ENCODE peak calls at places on chromosomes 1 and 21, in four cellular contexts. One of them, this sample, is unnamed.

GRCh38 chr1:44808938-44809917 is 905 bp downstream of the BTBD19 start:
- DNase-seq in kidney epithelial cell: no peak
- DNase-seq in hepatocyte: peak; percentile 79
- DNase-seq in lower leg skin: peak; percentile 91
- DNase-seq in this sample: no peak

GRCh38 chr1:55993608-55994251 is 585.6 kb downstream of the PLPP3 start:
- DNase-seq in hepatocyte: no peak
- DNase-seq in kidney epithelial cell: no peak
- DNase-seq in lower leg skin: no peak
- DNase-seq in this sample: no peak

GRCh38 chr1:119631433-119632102 is 16.5 kb downstream of the ZNF697 start:
- DNase-seq in lower leg skin: peak; percentile 97
- DNase-seq in kidney epithelial cell: peak; percentile 80
- DNase-seq in hepatocyte: peak; percentile 63
- DNase-seq in this sample: no peak

GRCh38 chr1:82845371-82845770 is 1044.6 kb downstream of the ADGRL2 start:
- DNase-seq in hepatocyte: no peak
- DNase-seq in kidney epithelial cell: no peak
- DNase-seq in lower leg skin: no peak
- DNase-seq in this sample: no peak

GRCh38 chr21:38824124-38824822 is 18.5 kb downstream of the ETS2 start:
- DNase-seq in hepatocyte: no peak
- DNase-seq in lower leg skin: no peak
- DNase-seq in kidney epithelial cell: no peak
- DNase-seq in this sample: no peak

GRCh38 chr1:227884370-227885134 is 63.2 kb downstream of the WNT9A start:
- DNase-seq in lower leg skin: peak; percentile 79
- DNase-seq in hepatocyte: peak; percentile 5
- DNase-seq in kidney epithelial cell: no peak
- DNase-seq in this sample: no peak

GRCh38 chr1:200739499-200740290 is 1.0 kb downstream of the CAMSAP2 start:
- DNase-seq in kidney epithelial cell: no peak
- DNase-seq in lower leg skin: peak; percentile 88
- DNase-seq in hepatocyte: peak; percentile 21
- DNase-seq in this sample: no peak

GRCh38 chr1:8751984-8752383 is 65.5 kb downstream of the RERE start:
- DNase-seq in hepatocyte: no peak
- DNase-seq in kidney epithelial cell: no peak
- DNase-seq in lower leg skin: no peak
- DNase-seq in this sample: no peak

GRCh38 chr21:24428539-24429186 is 1178.6 kb downstream of the MRPL39 start:
- DNase-seq in hepatocyte: no peak
- DNase-seq in lower leg skin: no peak
- DNase-seq in kidney epithelial cell: no peak
- DNase-seq in this sample: no peak

GRCh38 chr21:43369596-43370090 is 57.3 kb downstream of the SIK1 start:
- DNase-seq in hepatocyte: no peak
- DNase-seq in lower leg skin: no peak
- DNase-seq in kidney epithelial cell: no peak
- DNase-seq in this sample: no peak

GRCh38 chr1:28915036-28915895 is 897 bp downstream of the EPB41 start:
- DNase-seq in kidney epithelial cell: no peak
- DNase-seq in lower leg skin: no peak
- DNase-seq in hepatocyte: peak; percentile 64
- DNase-seq in this sample: no peak

GRCh38 chr1:243933495-243933894 is 83.5 kb upstream of the AKT3 start:
- DNase-seq in lower leg skin: peak; percentile 12
- DNase-seq in hepatocyte: no peak
- DNase-seq in kidney epithelial cell: no peak
- DNase-seq in this sample: no peak

GRCh38 chr1:16978589-16979474 is 1.6 kb downstream of the MFAP2 start:
- DNase-seq in lower leg skin: peak; percentile 94
- DNase-seq in hepatocyte: peak; percentile 75
- DNase-seq in kidney epithelial cell: no peak
- DNase-seq in this sample: peak; percentile 48
- H3K4me3 ChIP-seq in lower leg skin: no peak overlapping the region
- H3K4me3 ChIP-seq in hepatocyte: peak overlapping the region; percentile 50
- H3K4me3 ChIP-seq in kidney epithelial cell: peak overlapping the region; percentile 76
- H3K4me3 ChIP-seq in this sample: peak overlapping the region; percentile 71

DNA sequence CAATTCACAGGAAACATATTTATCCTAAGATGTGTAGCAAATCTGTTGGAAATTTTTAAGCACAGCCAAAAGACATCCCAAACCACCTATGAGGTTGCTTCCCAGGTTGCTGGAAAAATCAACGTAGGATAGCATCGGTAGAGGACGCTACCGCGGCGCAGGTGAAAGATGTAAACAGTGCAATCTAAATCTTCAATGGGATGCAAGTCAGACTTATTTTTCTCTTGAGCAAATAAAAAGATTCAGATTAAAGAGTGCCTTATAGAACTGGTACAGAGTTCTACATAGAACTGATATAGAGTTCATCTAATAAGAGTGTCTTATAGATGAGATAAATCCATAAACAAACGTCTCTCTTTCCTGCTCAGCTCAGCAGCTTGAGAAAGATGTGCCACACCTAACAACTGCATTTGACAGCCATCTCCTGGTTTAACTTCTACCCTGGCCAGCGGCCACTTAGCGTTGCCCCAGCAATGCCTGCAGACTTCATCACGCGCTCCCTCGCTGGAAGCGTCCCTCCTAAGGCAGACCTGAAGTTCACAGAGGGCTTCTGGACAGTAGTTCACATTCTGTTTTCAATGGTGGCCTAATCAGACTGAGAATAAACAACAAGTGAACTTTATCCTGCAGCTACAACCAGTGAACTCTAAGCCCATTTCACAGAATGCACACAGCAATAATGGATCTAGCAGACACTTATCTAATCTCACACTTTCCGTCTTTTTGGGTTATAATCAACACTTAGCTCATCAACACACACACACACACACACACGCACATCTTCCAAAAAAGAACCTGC is 164.5 kb downstream of the TOMM20 start:
- DNase-seq in hepatocyte: peak; percentile 60
- DNase-seq in lower leg skin: peak; percentile 85
- DNase-seq in kidney epithelial cell: no peak
- DNase-seq in this sample: no peak
- TF ChIP-seq CTCF in hepatocyte: no peak
- TF ChIP-seq CTCF in lower leg skin: no peak
- TF ChIP-seq CTCF in kidney epithelial cell: no peak
- TF ChIP-seq CTCF in this sample: no peak

GRCh38 chr1:89546934-89547562 is 22.4 kb downstream of the LRRC8B start:
- DNase-seq in kidney epithelial cell: no peak
- DNase-seq in lower leg skin: no peak
- DNase-seq in hepatocyte: no peak
- DNase-seq in this sample: no peak

GRCh38 chr1:89547563-89548485 is 23.2 kb downstream of the LRRC8B start:
- DNase-seq in lower leg skin: no peak
- DNase-seq in hepatocyte: no peak
- DNase-seq in kidney epithelial cell: no peak
- DNase-seq in this sample: peak; percentile 2

GRCh38 chr1:89546082-89546889 is 21.7 kb downstream of the LRRC8B start:
- DNase-seq in lower leg skin: no peak
- DNase-seq in hepatocyte: no peak
- DNase-seq in kidney epithelial cell: no peak
- DNase-seq in this sample: peak; percentile 11

GRCh38 chr1:89548486-89548857 is 23.8 kb downstream of the LRRC8B start:
- DNase-seq in lower leg skin: no peak
- DNase-seq in kidney epithelial cell: no peak
- DNase-seq in hepatocyte: no peak
- DNase-seq in this sample: no peak

GRCh38 chr1:89545264-89546038 is 20.8 kb downstream of the LRRC8B start:
- DNase-seq in kidney epithelial cell: no peak
- DNase-seq in lower leg skin: no peak
- DNase-seq in hepatocyte: peak; percentile 11
- DNase-seq in this sample: no peak
- H3K4me3 ChIP-seq in kidney epithelial cell: no peak overlapping the region
- H3K4me3 ChIP-seq in lower leg skin: no peak overlapping the region
- H3K4me3 ChIP-seq in hepatocyte: no peak overlapping the region
- H3K4me3 ChIP-seq in this sample: no peak overlapping the region

GRCh38 chr21:17442174-17442573 is 70.7 kb upstream of the CXADR start:
- DNase-seq in lower leg skin: no peak
- DNase-seq in hepatocyte: no peak
- DNase-seq in kidney epithelial cell: no peak
- DNase-seq in this sample: no peak
- TF ChIP-seq CTCF in lower leg skin: no peak
- TF ChIP-seq CTCF in hepatocyte: no peak
- TF ChIP-seq CTCF in kidney epithelial cell: no peak
- TF ChIP-seq CTCF in this sample: no peak

DNA sequence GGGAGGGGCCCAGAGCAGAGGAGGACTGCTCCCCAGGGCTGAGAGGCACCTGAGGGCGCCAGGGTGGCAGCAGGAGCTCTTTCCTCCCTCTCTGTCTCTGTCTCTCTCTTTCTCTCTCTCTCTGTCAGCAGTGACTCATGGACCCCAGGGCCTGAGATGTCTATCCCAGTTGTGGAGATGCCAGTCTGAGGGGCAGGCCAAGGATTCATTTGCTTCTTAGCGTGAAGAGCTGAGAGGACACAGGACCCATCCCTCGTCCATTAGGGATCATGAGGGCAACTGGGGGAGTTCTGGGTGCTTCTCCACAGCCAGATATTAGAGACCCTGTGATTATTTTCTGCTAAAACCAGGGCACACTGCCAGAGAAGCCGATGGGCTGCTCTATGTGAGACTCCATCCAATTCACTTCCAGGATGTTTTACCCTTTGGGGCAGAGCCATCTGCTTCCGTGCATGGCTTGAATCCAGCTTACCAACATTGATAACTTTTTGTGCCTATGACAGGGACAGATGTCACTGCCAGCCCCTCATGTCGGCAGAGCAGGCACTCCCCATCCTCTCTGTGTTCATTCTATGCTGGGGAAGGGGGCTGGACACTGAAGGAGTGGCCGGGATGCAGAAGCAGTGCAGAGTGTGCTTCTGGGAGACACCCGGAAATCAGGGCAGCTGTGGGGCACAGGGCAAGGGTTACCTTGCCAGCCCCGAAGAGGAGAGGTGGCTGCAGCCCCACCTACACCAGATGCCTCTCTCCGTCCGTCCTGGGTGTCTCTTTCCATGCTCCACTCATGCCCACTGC is 4.1 kb upstream of the PCBP3 start:
- DNase-seq in lower leg skin: no peak
- DNase-seq in hepatocyte: no peak
- DNase-seq in kidney epithelial cell: no peak
- DNase-seq in this sample: no peak
- H3K4me3 ChIP-seq in lower leg skin: no peak overlapping the region
- H3K4me3 ChIP-seq in hepatocyte: no peak overlapping the region
- H3K4me3 ChIP-seq in kidney epithelial cell: no peak overlapping the region
- H3K4me3 ChIP-seq in this sample: no peak overlapping the region

GRCh38 chr1:41868241-41868953 is 50.3 kb downstream of the HIVEP3 start:
- DNase-seq in kidney epithelial cell: no peak
- DNase-seq in hepatocyte: no peak
- DNase-seq in lower leg skin: no peak
- DNase-seq in this sample: no peak
- TF ChIP-seq CTCF in kidney epithelial cell: no peak
- TF ChIP-seq CTCF in hepatocyte: no peak
- TF ChIP-seq CTCF in lower leg skin: no peak
- TF ChIP-seq CTCF in this sample: peak; percentile 2

GRCh38 chr1:145994391-145995120 is 1.8 kb downstream of the TXNIP start:
- DNase-seq in kidney epithelial cell: no peak
- DNase-seq in hepatocyte: no peak
- DNase-seq in lower leg skin: no peak
- DNase-seq in this sample: no peak

GRCh38 chr1:145997156-145998023 is 1.0 kb upstream of the TXNIP start:
- DNase-seq in hepatocyte: no peak
- DNase-seq in lower leg skin: peak; percentile 94
- DNase-seq in kidney epithelial cell: no peak
- DNase-seq in this sample: no peak

GRCh38 chr1:145995148-145995851 is 1.1 kb downstream of the TXNIP start:
- DNase-seq in hepatocyte: no peak
- DNase-seq in kidney epithelial cell: no peak
- DNase-seq in lower leg skin: peak; percentile 23
- DNase-seq in this sample: no peak

GRCh38 chr1:145995964-145996432 is 381 bp downstream of the TXNIP start:
- DNase-seq in kidney epithelial cell: no peak
- DNase-seq in lower leg skin: peak; percentile 85
- DNase-seq in hepatocyte: no peak
- DNase-seq in this sample: no peak

DNA sequence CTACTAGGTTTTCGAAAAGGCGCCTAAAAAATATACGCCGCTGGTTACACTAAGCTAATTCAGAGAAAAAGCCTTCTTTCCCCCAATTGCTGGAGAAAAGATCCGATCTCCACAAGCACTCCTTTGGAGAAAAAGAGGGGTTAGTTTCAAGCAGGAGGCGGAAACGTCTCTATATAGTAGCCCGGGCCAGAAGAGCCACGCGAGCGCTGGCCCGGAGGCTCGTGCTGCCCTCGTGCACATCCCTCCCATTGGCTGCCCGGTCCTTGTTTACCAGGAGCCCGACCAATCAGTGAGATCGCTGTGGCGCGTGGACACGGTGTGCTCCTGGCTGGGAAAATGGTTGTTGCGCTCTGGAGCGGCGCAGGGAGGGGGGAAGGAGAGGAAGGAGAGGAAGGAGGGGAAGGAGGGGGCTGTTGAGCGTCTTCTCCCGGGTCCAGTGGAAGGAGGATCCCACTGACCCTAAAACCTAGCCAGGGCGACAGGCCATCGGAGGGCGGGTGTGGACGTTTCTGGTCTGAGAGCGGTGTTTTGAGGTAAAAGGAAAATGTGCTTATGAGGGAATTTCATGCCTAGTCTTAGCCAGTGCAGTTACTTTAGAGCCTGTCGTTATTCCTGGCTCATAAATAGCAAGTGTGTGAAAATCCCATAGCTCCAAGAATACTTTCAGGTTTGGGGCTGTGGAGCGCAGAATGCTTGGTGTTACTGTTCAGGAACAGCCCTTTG is at the start of gene TXNIP:
- DNase-seq in hepatocyte: peak; percentile 98
- DNase-seq in lower leg skin: peak; percentile 100
- DNase-seq in kidney epithelial cell: peak; percentile 95
- DNase-seq in this sample: peak; percentile 88
- H3K4me3 ChIP-seq in hepatocyte: peak within 1 kb of the TSS; percentile 88
- H3K4me3 ChIP-seq in lower leg skin: peak within 1 kb of the TSS; percentile 75
- H3K4me3 ChIP-seq in kidney epithelial cell: peak within 1 kb of the TSS; percentile 95
- H3K4me3 ChIP-seq in this sample: peak within 1 kb of the TSS; percentile 98

GRCh38 chr1:220217383-220217988 is 54.8 kb downstream of the RAB3GAP2 start:
- DNase-seq in lower leg skin: no peak
- DNase-seq in hepatocyte: peak; percentile 22
- DNase-seq in kidney epithelial cell: no peak
- DNase-seq in this sample: no peak
- TF ChIP-seq CTCF in lower leg skin: no peak
- TF ChIP-seq CTCF in hepatocyte: peak; percentile 42
- TF ChIP-seq CTCF in kidney epithelial cell: peak; percentile 32
- TF ChIP-seq CTCF in this sample: peak; percentile 59

GRCh38 chr1:232688398-232688797 is 58.5 kb upstream of the SIPA1L2 start:
- DNase-seq in hepatocyte: no peak
- DNase-seq in kidney epithelial cell: no peak
- DNase-seq in lower leg skin: no peak
- DNase-seq in this sample: no peak
- H3K4me3 ChIP-seq in hepatocyte: no peak overlapping the region
- H3K4me3 ChIP-seq in kidney epithelial cell: no peak overlapping the region
- H3K4me3 ChIP-seq in lower leg skin: no peak overlapping the region
- H3K4me3 ChIP-seq in this sample: no peak overlapping the region